ENCODE peak calls at places on chromosomes 5 and 9, in ten cellular contexts. One of them, this sample, is unnamed. For H3K36me3, the result is how much of the 10 kb centered on the place peaks cover.

GRCh38 chr9:350354-350753 is 135.7 kb downstream of the DOCK8 start:
- DNase-seq in gastrocnemius medialis: no peak
- DNase-seq in mucosa of descending colon: no peak
- DNase-seq in psoas muscle: no peak
- DNase-seq in adipocyte: no peak
- DNase-seq in lower lobe of right lung: no peak
- DNase-seq in CD8-positive, alpha-beta T cell: no peak
- DNase-seq in K562: no peak
- DNase-seq in neuronal stem cell: no peak
- DNase-seq in IMR-90: no peak
- DNase-seq in this sample: no peak

GRCh38 chr5:61435368-61435767 is 103.3 kb downstream of the ZSWIM6 start:
- DNase-seq in gastrocnemius medialis: no peak
- DNase-seq in mucosa of descending colon: no peak
- DNase-seq in psoas muscle: no peak
- DNase-seq in adipocyte: no peak
- DNase-seq in lower lobe of right lung: no peak
- DNase-seq in CD8-positive, alpha-beta T cell: no peak
- DNase-seq in K562: no peak
- DNase-seq in neuronal stem cell: no peak
- DNase-seq in IMR-90: no peak
- DNase-seq in this sample: no peak

GRCh38 chr5:16980983-16981382 is 44.9 kb upstream of the MYO10 start:
- DNase-seq in gastrocnemius medialis: no peak
- DNase-seq in mucosa of descending colon: no peak
- DNase-seq in psoas muscle: no peak
- DNase-seq in adipocyte: no peak
- DNase-seq in lower lobe of right lung: no peak
- DNase-seq in CD8-positive, alpha-beta T cell: no peak
- DNase-seq in K562: no peak
- DNase-seq in neuronal stem cell: no peak
- DNase-seq in IMR-90: peak
- DNase-seq in this sample: no peak

GRCh38 chr5:10310073-10310779 is 2.5 kb upstream of the CMBL start:
- DNase-seq in gastrocnemius medialis: peak
- DNase-seq in mucosa of descending colon: peak
- DNase-seq in psoas muscle: peak
- DNase-seq in adipocyte: peak
- DNase-seq in lower lobe of right lung: no peak
- DNase-seq in CD8-positive, alpha-beta T cell: no peak
- DNase-seq in K562: no peak
- DNase-seq in neuronal stem cell: no peak
- DNase-seq in IMR-90: peak
- DNase-seq in this sample: no peak

GRCh38 chr9:96478829-96479371 is 28.9 kb downstream of the HABP4 start:
- DNase-seq in gastrocnemius medialis: no peak
- DNase-seq in mucosa of descending colon: no peak
- DNase-seq in psoas muscle: no peak
- DNase-seq in adipocyte: peak
- DNase-seq in lower lobe of right lung: no peak
- DNase-seq in CD8-positive, alpha-beta T cell: no peak
- DNase-seq in K562: no peak
- DNase-seq in neuronal stem cell: no peak
- DNase-seq in IMR-90: peak
- DNase-seq in this sample: peak

GRCh38 chr9:22124263-22125011 is 115.3 kb upstream of the CDKN2B start:
- DNase-seq in gastrocnemius medialis: no peak
- DNase-seq in mucosa of descending colon: peak
- DNase-seq in psoas muscle: no peak
- DNase-seq in adipocyte: no peak
- DNase-seq in lower lobe of right lung: no peak
- DNase-seq in CD8-positive, alpha-beta T cell: no peak
- DNase-seq in K562: no peak
- DNase-seq in neuronal stem cell: no peak
- DNase-seq in IMR-90: peak
- DNase-seq in this sample: no peak

GRCh38 chr5:132473019-132473531 is 17.5 kb downstream of the IRF1 start:
- DNase-seq in gastrocnemius medialis: no peak
- DNase-seq in mucosa of descending colon: peak
- DNase-seq in psoas muscle: no peak
- DNase-seq in adipocyte: no peak
- DNase-seq in lower lobe of right lung: no peak
- DNase-seq in CD8-positive, alpha-beta T cell: peak
- DNase-seq in K562: no peak
- DNase-seq in neuronal stem cell: no peak
- DNase-seq in IMR-90: no peak
- DNase-seq in this sample: no peak

GRCh38 chr9:88373018-88373417 is 15.2 kb upstream of the SPIN1 start:
- DNase-seq in gastrocnemius medialis: no peak
- DNase-seq in mucosa of descending colon: no peak
- DNase-seq in psoas muscle: no peak
- DNase-seq in adipocyte: peak
- DNase-seq in lower lobe of right lung: no peak
- DNase-seq in CD8-positive, alpha-beta T cell: no peak
- DNase-seq in K562: no peak
- DNase-seq in neuronal stem cell: no peak
- DNase-seq in IMR-90: no peak
- DNase-seq in this sample: no peak

GRCh38 chr5:132055808-132056609 is 4.4 kb upstream of the IL3 start:
- DNase-seq in gastrocnemius medialis: no peak
- DNase-seq in mucosa of descending colon: no peak
- DNase-seq in psoas muscle: peak
- DNase-seq in adipocyte: no peak
- DNase-seq in lower lobe of right lung: peak
- DNase-seq in CD8-positive, alpha-beta T cell: peak
- DNase-seq in K562: no peak
- DNase-seq in neuronal stem cell: no peak
- DNase-seq in IMR-90: no peak
- DNase-seq in this sample: no peak

GRCh38 chr5:17831279-17831678 is 197.0 kb downstream of the TAF11L14 start:
- DNase-seq in gastrocnemius medialis: no peak
- DNase-seq in mucosa of descending colon: no peak
- DNase-seq in psoas muscle: no peak
- DNase-seq in adipocyte: no peak
- DNase-seq in lower lobe of right lung: no peak
- DNase-seq in CD8-positive, alpha-beta T cell: no peak
- DNase-seq in K562: no peak
- DNase-seq in neuronal stem cell: no peak
- DNase-seq in IMR-90: no peak
- DNase-seq in this sample: peak

GRCh38 chr5:174935854-174936474 is 211.6 kb downstream of the MSX2 start:
- DNase-seq in gastrocnemius medialis: peak
- DNase-seq in mucosa of descending colon: peak
- DNase-seq in psoas muscle: peak
- DNase-seq in adipocyte: peak
- DNase-seq in lower lobe of right lung: peak
- DNase-seq in CD8-positive, alpha-beta T cell: no peak
- DNase-seq in K562: peak
- DNase-seq in neuronal stem cell: peak
- DNase-seq in IMR-90: peak
- DNase-seq in this sample: peak

GRCh38 chr5:151106509-151106908 is 25.7 kb upstream of the TNIP1 start:
- DNase-seq in gastrocnemius medialis: no peak
- DNase-seq in mucosa of descending colon: peak
- DNase-seq in psoas muscle: no peak
- DNase-seq in adipocyte: no peak
- DNase-seq in lower lobe of right lung: no peak
- DNase-seq in CD8-positive, alpha-beta T cell: no peak
- DNase-seq in K562: no peak
- DNase-seq in neuronal stem cell: no peak
- DNase-seq in IMR-90: no peak
- DNase-seq in this sample: no peak
- H3K36me3 ChIP-seq in gastrocnemius medialis: under half
- H3K36me3 ChIP-seq in mucosa of descending colon: under half
- H3K36me3 ChIP-seq in psoas muscle: under half
- H3K36me3 ChIP-seq in adipocyte: half or more
- H3K36me3 ChIP-seq in lower lobe of right lung: half or more
- H3K36me3 ChIP-seq in CD8-positive, alpha-beta T cell: half or more
- H3K36me3 ChIP-seq in K562: under half
- H3K36me3 ChIP-seq in neuronal stem cell: half or more
- H3K36me3 ChIP-seq in IMR-90: half or more
- H3K36me3 ChIP-seq in this sample: under half

GRCh38 chr9:2355594-2355993 is 266.0 kb upstream of the VLDLR start:
- DNase-seq in gastrocnemius medialis: no peak
- DNase-seq in mucosa of descending colon: no peak
- DNase-seq in psoas muscle: no peak
- DNase-seq in adipocyte: no peak
- DNase-seq in lower lobe of right lung: no peak
- DNase-seq in CD8-positive, alpha-beta T cell: no peak
- DNase-seq in K562: no peak
- DNase-seq in neuronal stem cell: no peak
- DNase-seq in IMR-90: no peak
- DNase-seq in this sample: no peak

GRCh38 chr9:2354216-2354615 is 267.4 kb upstream of the VLDLR start:
- DNase-seq in gastrocnemius medialis: no peak
- DNase-seq in mucosa of descending colon: no peak
- DNase-seq in psoas muscle: no peak
- DNase-seq in adipocyte: no peak
- DNase-seq in lower lobe of right lung: no peak
- DNase-seq in CD8-positive, alpha-beta T cell: no peak
- DNase-seq in K562: no peak
- DNase-seq in neuronal stem cell: no peak
- DNase-seq in IMR-90: no peak
- DNase-seq in this sample: no peak

GRCh38 chr9:2354856-2355255 is 266.7 kb upstream of the VLDLR start:
- DNase-seq in gastrocnemius medialis: no peak
- DNase-seq in mucosa of descending colon: no peak
- DNase-seq in psoas muscle: no peak
- DNase-seq in adipocyte: no peak
- DNase-seq in lower lobe of right lung: no peak
- DNase-seq in CD8-positive, alpha-beta T cell: no peak
- DNase-seq in K562: no peak
- DNase-seq in neuronal stem cell: no peak
- DNase-seq in IMR-90: no peak
- DNase-seq in this sample: no peak

GRCh38 chr9:2359821-2360220 is 261.8 kb upstream of the VLDLR start:
- DNase-seq in gastrocnemius medialis: no peak
- DNase-seq in mucosa of descending colon: no peak
- DNase-seq in psoas muscle: no peak
- DNase-seq in adipocyte: no peak
- DNase-seq in lower lobe of right lung: no peak
- DNase-seq in CD8-positive, alpha-beta T cell: no peak
- DNase-seq in K562: no peak
- DNase-seq in neuronal stem cell: peak
- DNase-seq in IMR-90: no peak
- DNase-seq in this sample: no peak

GRCh38 chr9:2356391-2356790 is 265.2 kb upstream of the VLDLR start:
- DNase-seq in gastrocnemius medialis: no peak
- DNase-seq in mucosa of descending colon: no peak
- DNase-seq in psoas muscle: no peak
- DNase-seq in adipocyte: no peak
- DNase-seq in lower lobe of right lung: no peak
- DNase-seq in CD8-positive, alpha-beta T cell: no peak
- DNase-seq in K562: no peak
- DNase-seq in neuronal stem cell: no peak
- DNase-seq in IMR-90: no peak
- DNase-seq in this sample: no peak
- H3K4me3 ChIP-seq in gastrocnemius medialis: no peak
- H3K4me3 ChIP-seq in mucosa of descending colon: no peak
- H3K4me3 ChIP-seq in psoas muscle: no peak
- H3K4me3 ChIP-seq in adipocyte: no peak
- H3K4me3 ChIP-seq in lower lobe of right lung: no peak
- H3K4me3 ChIP-seq in CD8-positive, alpha-beta T cell: no peak
- H3K4me3 ChIP-seq in K562: no peak
- H3K4me3 ChIP-seq in neuronal stem cell: no peak
- H3K4me3 ChIP-seq in IMR-90: no peak
- H3K4me3 ChIP-seq in this sample: no peak

GRCh38 chr5:39414429-39414828 is 10.4 kb downstream of the DAB2 start:
- DNase-seq in gastrocnemius medialis: no peak
- DNase-seq in mucosa of descending colon: no peak
- DNase-seq in psoas muscle: no peak
- DNase-seq in adipocyte: no peak
- DNase-seq in lower lobe of right lung: no peak
- DNase-seq in CD8-positive, alpha-beta T cell: no peak
- DNase-seq in K562: no peak
- DNase-seq in neuronal stem cell: no peak
- DNase-seq in IMR-90: peak
- DNase-seq in this sample: no peak

GRCh38 chr5:39411985-39412384 is 12.8 kb downstream of the DAB2 start:
- DNase-seq in gastrocnemius medialis: no peak
- DNase-seq in mucosa of descending colon: no peak
- DNase-seq in psoas muscle: no peak
- DNase-seq in adipocyte: no peak
- DNase-seq in lower lobe of right lung: no peak
- DNase-seq in CD8-positive, alpha-beta T cell: no peak
- DNase-seq in K562: no peak
- DNase-seq in neuronal stem cell: no peak
- DNase-seq in IMR-90: no peak
- DNase-seq in this sample: no peak

GRCh38 chr5:39411051-39411450 is 13.7 kb downstream of the DAB2 start:
- DNase-seq in gastrocnemius medialis: no peak
- DNase-seq in mucosa of descending colon: no peak
- DNase-seq in psoas muscle: no peak
- DNase-seq in adipocyte: peak
- DNase-seq in lower lobe of right lung: no peak
- DNase-seq in CD8-positive, alpha-beta T cell: no peak
- DNase-seq in K562: no peak
- DNase-seq in neuronal stem cell: no peak
- DNase-seq in IMR-90: peak
- DNase-seq in this sample: no peak

GRCh38 chr5:39415186-39415585 is 9.6 kb downstream of the DAB2 start:
- DNase-seq in gastrocnemius medialis: no peak
- DNase-seq in mucosa of descending colon: no peak
- DNase-seq in psoas muscle: no peak
- DNase-seq in adipocyte: no peak
- DNase-seq in lower lobe of right lung: no peak
- DNase-seq in CD8-positive, alpha-beta T cell: no peak
- DNase-seq in K562: no peak
- DNase-seq in neuronal stem cell: no peak
- DNase-seq in IMR-90: no peak
- DNase-seq in this sample: no peak

GRCh38 chr5:39412995-39413394 is 11.8 kb downstream of the DAB2 start:
- DNase-seq in gastrocnemius medialis: no peak
- DNase-seq in mucosa of descending colon: no peak
- DNase-seq in psoas muscle: no peak
- DNase-seq in adipocyte: no peak
- DNase-seq in lower lobe of right lung: no peak
- DNase-seq in CD8-positive, alpha-beta T cell: no peak
- DNase-seq in K562: no peak
- DNase-seq in neuronal stem cell: no peak
- DNase-seq in IMR-90: no peak
- DNase-seq in this sample: no peak
- H3K36me3 ChIP-seq in gastrocnemius medialis: under half
- H3K36me3 ChIP-seq in mucosa of descending colon: under half
- H3K36me3 ChIP-seq in psoas muscle: under half
- H3K36me3 ChIP-seq in adipocyte: half or more
- H3K36me3 ChIP-seq in lower lobe of right lung: under half
- H3K36me3 ChIP-seq in CD8-positive, alpha-beta T cell: under half
- H3K36me3 ChIP-seq in K562: under half
- H3K36me3 ChIP-seq in neuronal stem cell: under half
- H3K36me3 ChIP-seq in IMR-90: under half
- H3K36me3 ChIP-seq in this sample: under half

GRCh38 chr5:82793808-82794419 is 283.3 kb downstream of the TMEM167A start:
- DNase-seq in gastrocnemius medialis: no peak
- DNase-seq in mucosa of descending colon: no peak
- DNase-seq in psoas muscle: no peak
- DNase-seq in adipocyte: peak
- DNase-seq in lower lobe of right lung: no peak
- DNase-seq in CD8-positive, alpha-beta T cell: no peak
- DNase-seq in K562: peak
- DNase-seq in neuronal stem cell: peak
- DNase-seq in IMR-90: peak
- DNase-seq in this sample: peak
- H3K4me3 ChIP-seq in gastrocnemius medialis: no peak
- H3K4me3 ChIP-seq in mucosa of descending colon: no peak
- H3K4me3 ChIP-seq in psoas muscle: no peak
- H3K4me3 ChIP-seq in adipocyte: no peak
- H3K4me3 ChIP-seq in lower lobe of right lung: no peak
- H3K4me3 ChIP-seq in CD8-positive, alpha-beta T cell: no peak
- H3K4me3 ChIP-seq in K562: no peak
- H3K4me3 ChIP-seq in neuronal stem cell: no peak
- H3K4me3 ChIP-seq in IMR-90: no peak
- H3K4me3 ChIP-seq in this sample: no peak

GRCh38 chr5:14503681-14504331 is 77.8 kb upstream of the OTULINL start:
- DNase-seq in gastrocnemius medialis: no peak
- DNase-seq in mucosa of descending colon: no peak
- DNase-seq in psoas muscle: no peak
- DNase-seq in adipocyte: no peak
- DNase-seq in lower lobe of right lung: no peak
- DNase-seq in CD8-positive, alpha-beta T cell: no peak
- DNase-seq in K562: no peak
- DNase-seq in neuronal stem cell: no peak
- DNase-seq in IMR-90: no peak
- DNase-seq in this sample: no peak
- H3K36me3 ChIP-seq in gastrocnemius medialis: under half
- H3K36me3 ChIP-seq in mucosa of descending colon: under half
- H3K36me3 ChIP-seq in psoas muscle: under half
- H3K36me3 ChIP-seq in adipocyte: half or more
- H3K36me3 ChIP-seq in lower lobe of right lung: half or more
- H3K36me3 ChIP-seq in CD8-positive, alpha-beta T cell: under half
- H3K36me3 ChIP-seq in K562: under half
- H3K36me3 ChIP-seq in neuronal stem cell: half or more
- H3K36me3 ChIP-seq in IMR-90: half or more
- H3K36me3 ChIP-seq in this sample: under half